ENCODE peak calls at places on chromosomes 4 and X, in ten cellular contexts. W is anterior cingulate cortex; Q is HCEC 1CT; V is HCT116; R is NCI-H1105; K is kidney glomerular epithelial cell; Y is activated CD4-positive, alpha-beta T cell treated with anti-CD3 and anti-CD28 coated beads for 36 hours; L is nephron progenitor cell; P is effector memory CD8-positive, alpha-beta T cell; D is Calu3. O is an unnamed sample.

GRCh38 chr4:31755751-31756150 is 1035.6 kb downstream of the PCDH7 start:
- DNase-seq in Q (no peak), W (no peak), V (no peak), R (no peak), D (no peak), P (no peak), K (no peak), Y (no peak), L (no peak), O (no peak)

GRCh38 chr4:151811403-151811802 is 50.6 kb upstream of the GATB start:
- DNase-seq in L (no peak), D (no peak), R (no peak), Y (no peak), V (no peak), Q (no peak), W (no peak), K (no peak), P (no peak), O (no peak)

GRCh38 chrX:69069876-69070275 is 95.4 kb downstream of the PJA1 start:
- DNase-seq in P (no peak), D (no peak), V (no peak), K (no peak), W (no peak), Q (no peak), L (no peak), Y (no peak), R (no peak), O (no peak)

GRCh38 chr4:19005211-19005610 is 983.7 kb upstream of the LCORL start:
- DNase-seq in Y (no peak), P (no peak), R (no peak), W (no peak), K (peak), D (no peak), V (no peak), L (no peak), Q (no peak), O (no peak)

GRCh38 chr4:89469930-89470375 is 162.4 kb upstream of the GPRIN3 start:
- DNase-seq in Y (peak), D (no peak), P (no peak), Q (peak), R (no peak), V (no peak), K (peak), L (no peak), W (no peak), O (peak)

GRCh38 chrX:7146703-7147430 is 645 bp upstream of the STS start:
- DNase-seq in Q (peak), Y (no peak), W (no peak), D (peak), R (no peak), P (no peak), V (no peak), L (no peak), K (no peak), O (peak)

GRCh38 chrX:130032552-130032951 is 50.1 kb downstream of the BCORL1 start:
- DNase-seq in W (no peak), R (no peak), D (no peak), L (no peak), P (no peak), K (no peak), Q (no peak), Y (no peak), V (no peak), O (no peak)

GRCh38 chr4:183384983-183385382 is 59.5 kb upstream of the CDKN2AIP start:
- DNase-seq in Q (no peak), P (no peak), W (no peak), K (no peak), D (no peak), L (no peak), Y (no peak), R (no peak), V (no peak), O (no peak)

GRCh38 chr4:37803348-37803973 is 23.0 kb upstream of the PGM2 start:
- DNase-seq in Q (peak), P (peak), V (no peak), L (no peak), W (no peak), R (no peak), K (peak), Y (no peak), D (no peak), O (no peak)

GRCh38 chr4:182655321-182655720 is 261.9 kb downstream of the DCTD start:
- DNase-seq in V (no peak), P (no peak), Y (no peak), D (no peak), R (no peak), Q (no peak), L (no peak), W (no peak), K (no peak), O (no peak)

GRCh38 chr4:4762909-4763814 is 96.3 kb upstream of the MSX1 start:
- DNase-seq in R (no peak), P (no peak), V (peak), K (no peak), Y (peak), L (no peak), D (peak), W (no peak), Q (no peak), O (peak)

GRCh38 chrX:130704053-130705038 is 198.7 kb downstream of the ENOX2 start:
- DNase-seq in D (no peak), L (no peak), Y (no peak), P (no peak), K (no peak), R (no peak), Q (peak), V (no peak), W (no peak), O (no peak)

GRCh38 chr4:138671106-138671505 is 344.5 kb upstream of the NOCT start:
- DNase-seq in W (no peak), L (no peak), Q (no peak), D (no peak), K (peak), V (no peak), P (no peak), R (no peak), Y (no peak), O (no peak)

GRCh38 chrX:30875957-30876356 is 13.1 kb downstream of the TAB3 start:
- DNase-seq in Q (peak), Y (peak), W (no peak), L (no peak), R (no peak), K (peak), D (no peak), V (no peak), P (no peak), O (no peak)

GRCh38 chrX:25858273-25858880 is 279.8 kb upstream of the MAGEB18 start:
- DNase-seq in Y (no peak), V (no peak), Q (no peak), K (peak), P (no peak), R (no peak), D (no peak), W (no peak), L (no peak), O (no peak)

GRCh38 chr4:113248320-113248719 is 198.9 kb downstream of the ANK2 start:
- DNase-seq in R (no peak), Q (no peak), Y (no peak), K (no peak), P (no peak), D (peak), V (peak), W (no peak), L (no peak), O (no peak)

GRCh38 chr4:176185068-176185467 is 10.3 kb downstream of the SPATA4 start:
- DNase-seq in R (no peak), Y (no peak), Q (peak), D (no peak), V (no peak), W (no peak), L (no peak), P (no peak), K (no peak), O (no peak)

GRCh38 chrX:2485460-2485753 is 15.4 kb downstream of the DHRSX start:
- DNase-seq in K (no peak), V (no peak), Q (peak), L (no peak), Y (no peak), R (no peak), D (no peak), W (no peak), P (no peak), O (no peak)

GRCh38 chr4:55925235-55925634 is 23.5 kb upstream of the CEP135 start:
- DNase-seq in L (no peak), W (no peak), Y (no peak), D (no peak), K (no peak), V (no peak), P (no peak), Q (peak), R (no peak), O (no peak)

GRCh38 chr4:143618811-143619210 is 81.7 kb downstream of the FREM3 start:
- DNase-seq in Q (no peak), L (no peak), R (no peak), D (no peak), V (no peak), P (no peak), K (no peak), W (no peak), Y (no peak), O (no peak)

GRCh38 chr4:118012142-118012541 is 22.1 kb upstream of the NDST3 start:
- DNase-seq in L (no peak), V (no peak), K (no peak), R (no peak), P (no peak), Y (no peak), W (no peak), D (no peak), Q (peak), O (no peak)

GRCh38 chr4:27429260-27429970 is 568.8 kb downstream of the STIM2 start:
- DNase-seq in P (no peak), R (no peak), K (no peak), W (no peak), Y (no peak), V (no peak), D (no peak), L (no peak), Q (no peak), O (no peak)